ENCODE peak calls at places on chromosomes 3 and 15, in four cellular contexts. W is neuronal stem cell, O is H9, C is trophoblast cell. M is an unnamed sample. For H3K79me1, the result is how much of the 10 kb centered on the place peaks cover.

GRCh38 chr15:100783760-100784492 is 95.7 kb upstream of the ALDH1A3 start:
- DNase-seq in C (no peak), O (no peak), W (no peak), M (no peak)

GRCh38 chr3:50157821-50158556 is 2.9 kb downstream of the SEMA3F start:
- DNase-seq in C (no peak), W (no peak), O (no peak), M (peak)

GRCh38 chr3:186044973-186045372 is 63.9 kb downstream of the ETV5 start:
- DNase-seq in C (no peak), W (peak), O (no peak), M (peak)

GRCh38 chr3:39255503-39256325 is 24.1 kb downstream of the CX3CR1 start:
- DNase-seq in W (no peak), C (no peak), O (no peak), M (no peak)

GRCh38 chr3:42526616-42527367 is 24.3 kb downstream of the VIPR1 start:
- DNase-seq in W (no peak), C (no peak), O (no peak), M (no peak)

GRCh38 chr3:71104090-71104489 is 479.4 kb downstream of the FOXP1 start:
- DNase-seq in W (no peak), O (no peak), C (no peak), M (peak)

GRCh38 chr15:67915374-67916050 is 75.7 kb upstream of the RNU6-1 start:
- DNase-seq in C (no peak), W (no peak), O (no peak), M (no peak)

GRCh38 chr3:56123487-56123886 is 344.8 kb downstream of the ERC2 start:
- DNase-seq in W (peak), C (no peak), O (peak), M (no peak)

GRCh38 chr15:29568840-29569532 is 253.3 kb downstream of the TJP1 start:
- DNase-seq in W (no peak), C (no peak), O (peak), M (no peak)

GRCh38 chr3:195873971-195874370 is 34.4 kb downstream of the TNK2 start:
- DNase-seq in C (no peak), W (no peak), O (no peak), M (peak)

GRCh38 chr3:13555753-13556152 is 6.8 kb downstream of the FBLN2 start:
- DNase-seq in O (no peak), C (no peak), W (no peak), M (no peak)

GRCh38 chr3:72343078-72343477 is 505.2 kb downstream of the SHQ1 start:
- DNase-seq in W (no peak), C (peak), O (no peak), M (peak)

GRCh38 chr3:50806806-50807205 is 132.1 kb downstream of the DOCK3 start:
- DNase-seq in C (peak), W (no peak), O (peak), M (no peak)

GRCh38 chr15:60584355-60585023 is 105.5 kb upstream of the ICE2 start:
- DNase-seq in O (no peak), W (no peak), C (no peak), M (no peak)

GRCh38 chr15:98360031-98360430 is 288.3 kb upstream of the IGF1R start:
- DNase-seq in C (no peak), O (no peak), W (no peak), M (no peak)

GRCh38 chr3:194505791-194506415 is 19.1 kb upstream of the ATP13A3 start:
- DNase-seq in O (no peak), W (no peak), C (no peak), M (no peak)

GRCh38 chr3:196218155-196218712 is 1.9 kb downstream of the SLC51A start:
- DNase-seq in C (no peak), O (no peak), W (no peak), M (no peak)

GRCh38 chr3:115843206-115843605 is 219.9 kb downstream of the GAP43 start:
- DNase-seq in C (no peak), W (no peak), O (no peak), M (no peak)

GRCh38 chr15:69885182-69886041 is 212.3 kb downstream of the TLE3 start:
- DNase-seq in C (no peak), O (no peak), W (peak), M (no peak)

GRCh38 chr3:98147179-98147578 is at the start of gene OR5H14:
- DNase-seq in W (no peak), O (no peak), C (no peak), M (no peak)

GRCh38 chr15:80991446-80991845 is 1.8 kb upstream of the MESD start:
- DNase-seq in O (no peak), C (peak), W (no peak), M (peak)

GRCh38 chr15:66567897-66568296 is 2.1 kb upstream of the LCTL start:
- DNase-seq in W (no peak), O (no peak), C (no peak), M (no peak)
- H2BK5ac ChIP-seq in W (no peak), O (no peak), C (no peak), M (no peak)

GRCh38 chr15:90020041-90020735 is 19.1 kb downstream of the ZNF710 start:
- DNase-seq in O (no peak), C (no peak), W (no peak), M (no peak)
- H3K79me1 ChIP-seq in O (under half), C (under half), W (under half), M (half or more)

GRCh38 chr15:24955549-24955929 is 752 bp downstream of the SNRPN start:
- DNase-seq in W (no peak), O (no peak), C (no peak), M (no peak)

GRCh38 chr15:24956131-24956838 is 1.5 kb downstream of the SNRPN start:
- DNase-seq in O (peak), C (no peak), W (peak), M (peak)

GRCh38 chr15:24957691-24958090 is 2.9 kb downstream of the SNRPN start:
- DNase-seq in W (no peak), O (no peak), C (no peak), M (no peak)

DNA sequence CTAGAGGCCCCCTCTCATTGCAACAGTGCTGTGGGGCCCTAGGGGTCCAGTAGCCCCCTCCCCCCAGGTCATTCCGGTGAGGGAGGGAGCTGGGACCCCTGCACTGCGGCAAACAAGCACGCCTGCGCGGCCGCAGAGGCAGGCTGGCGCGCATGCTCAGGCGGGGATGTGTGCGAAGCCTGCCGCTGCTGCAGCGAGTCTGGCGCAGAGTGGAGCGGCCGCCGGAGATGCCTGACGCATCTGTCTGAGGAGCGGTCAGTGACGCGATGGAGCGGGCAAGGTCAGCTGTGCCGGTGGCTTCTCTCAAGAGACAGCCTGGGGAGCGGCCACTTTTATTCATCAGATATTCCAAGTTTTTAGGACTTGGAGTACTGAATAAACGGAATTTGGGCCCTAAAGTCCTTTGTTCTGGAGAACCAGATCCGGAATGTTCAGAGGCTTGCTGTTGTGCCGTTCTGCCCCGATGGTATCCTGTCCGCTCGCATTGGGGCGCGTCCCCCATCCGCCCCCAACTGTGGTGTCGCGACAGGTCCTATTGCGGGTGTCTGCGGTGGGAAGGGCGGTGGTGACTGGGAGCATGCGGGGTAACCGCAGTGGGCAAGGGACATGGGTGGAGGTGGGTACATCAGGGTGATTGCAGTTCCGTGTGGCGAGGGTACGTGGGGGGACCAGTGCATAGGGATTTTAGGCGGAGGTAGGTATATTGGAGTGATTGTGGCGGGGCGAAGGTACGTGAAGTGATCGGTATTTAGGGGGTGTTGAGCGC is at the start of the genes SNRPN and SNURF:
- DNase-seq in O (peak), W (peak), C (no peak), M (peak)
- H3K14ac ChIP-seq in O (peak), W (peak), C (peak), M (peak)

GRCh38 chr15:73571346-73571745 is 61.8 kb downstream of the NPTN start:
- DNase-seq in C (no peak), W (no peak), O (no peak), M (no peak)

GRCh38 chr15:73568881-73569280 is 64.3 kb downstream of the NPTN start:
- DNase-seq in W (no peak), O (no peak), C (no peak), M (no peak)

GRCh38 chr15:73572296-73572695 is 60.9 kb downstream of the NPTN start:
- DNase-seq in O (no peak), C (no peak), W (no peak), M (no peak)

GRCh38 chr15:73573071-73573470 is 60.1 kb downstream of the NPTN start:
- DNase-seq in O (no peak), C (no peak), W (no peak), M (no peak)

DNA sequence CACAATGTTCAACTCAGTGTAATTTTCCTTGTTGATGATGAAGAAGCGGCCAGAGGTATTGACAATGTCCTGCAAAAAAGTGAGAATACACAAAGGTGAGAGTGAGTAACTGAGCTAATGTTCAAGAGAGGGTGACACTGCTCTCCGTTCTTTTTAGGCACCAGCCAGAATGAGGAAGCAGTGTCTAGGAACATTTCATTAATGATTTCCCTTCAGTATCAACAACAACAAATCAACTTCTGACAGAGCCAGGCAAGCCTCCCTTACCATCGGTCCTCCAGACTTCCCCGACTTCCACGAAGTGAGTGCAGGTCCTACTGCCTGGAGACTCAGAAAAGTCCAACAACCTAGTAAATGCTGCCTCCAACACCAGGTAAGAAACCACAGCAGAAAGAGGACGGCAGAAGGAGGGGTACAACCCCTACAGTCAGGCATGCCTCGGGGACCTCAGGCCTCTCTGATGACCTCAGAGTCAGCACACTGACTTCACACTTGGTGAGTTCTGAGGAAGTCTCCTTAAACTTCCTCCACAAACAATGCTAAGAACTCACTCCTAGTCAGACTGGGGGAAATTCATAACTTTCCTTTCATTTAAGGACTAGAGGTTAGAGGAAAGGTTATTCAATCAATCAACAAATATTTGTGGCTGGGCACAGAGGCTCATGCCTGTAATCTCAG is 62.7 kb downstream of the NPTN start:
- DNase-seq in C (no peak), O (no peak), W (no peak), M (no peak)
- H2BK5ac ChIP-seq in C (no peak), O (no peak), W (no peak), M (no peak)

GRCh38 chr15:74262635-74263034 is 26.5 kb downstream of the CCDC33 start:
- DNase-seq in C (no peak), O (no peak), W (no peak), M (no peak)
- H3K79me1 ChIP-seq in C (under half), O (under half), W (under half), M (under half)

GRCh38 chr3:23809294-23809693 is 3.5 kb downstream of the UBE2E1 start:
- DNase-seq in C (no peak), W (no peak), O (no peak), M (no peak)

GRCh38 chr3:23811117-23811487 is 5.3 kb downstream of the UBE2E1 start:
- DNase-seq in C (no peak), W (no peak), O (no peak), M (no peak)

GRCh38 chr3:23811919-23812318 is 6.2 kb downstream of the UBE2E1 start:
- DNase-seq in O (no peak), W (no peak), C (no peak), M (no peak)

GRCh38 chr3:23809840-23810341 is 4.1 kb downstream of the UBE2E1 start:
- DNase-seq in W (no peak), C (peak), O (no peak), M (no peak)

GRCh38 chr3:23810342-23811116 is 4.8 kb downstream of the UBE2E1 start:
- DNase-seq in O (peak), W (peak), C (peak), M (no peak)
- H3K14ac ChIP-seq in O (peak), W (peak), C (peak), M (peak)